ENCODE peak calls at places on chromosomes 1 and 21, in five cellular contexts. D is B cell, T is Daoy, K is endothelial cell, N is AML-193. B is an unnamed sample.

GRCh38 chr1:7229186-7229585 is 443.9 kb downstream of the CAMTA1 start:
- DNase-seq in D (no peak), T (no peak), K (no peak), N (no peak), B (no peak)

GRCh38 chr1:167161242-167161641 is 59.4 kb upstream of the POU2F1 start:
- DNase-seq in D (no peak), T (peak; percentile 62), K (no peak), N (no peak), B (no peak)

GRCh38 chr1:55580845-55581332 is 365.7 kb upstream of the USP24 start:
- DNase-seq in D (no peak), T (peak; percentile 23), K (no peak), N (no peak), B (no peak)

GRCh38 chr1:87329051-87329755 is 523 bp downstream of the LMO4 start:
- DNase-seq in D (peak; percentile 64), T (peak; percentile 72), K (peak; percentile 61), N (no peak), B (peak; percentile 17)

GRCh38 chr1:237179511-237179910 is 137.5 kb downstream of the RYR2 start:
- DNase-seq in D (no peak), T (no peak), K (no peak), N (no peak), B (no peak)

GRCh38 chr1:11708554-11709350 is 17.2 kb downstream of the DRAXIN start:
- DNase-seq in D (no peak), T (peak; percentile 39), K (no peak), N (no peak), B (no peak)

GRCh38 chr1:37926061-37926924 is 20.6 kb downstream of the INPP5B start:
- DNase-seq in D (no peak), T (no peak), K (no peak), N (no peak), B (no peak)

GRCh38 chr1:8284167-8284566 is 33.7 kb upstream of the SLC45A1 start:
- DNase-seq in D (no peak), T (no peak), K (no peak), N (no peak), B (no peak)

GRCh38 chr21:44793269-44794030 is 8.2 kb downstream of the UBE2G2 start:
- DNase-seq in D (peak; percentile 71), T (peak; percentile 65), K (peak; percentile 55), N (peak; percentile 45), B (no peak)

GRCh38 chr1:167247754-167248153 is 27.1 kb downstream of the POU2F1 start:
- DNase-seq in D (no peak), T (no peak), K (no peak), N (no peak), B (no peak)

GRCh38 chr1:156697481-156697880 is 7.9 kb downstream of the CRABP2 start:
- DNase-seq in D (no peak), T (no peak), K (no peak), N (no peak), B (no peak)

GRCh38 chr1:36905941-36906340 is 128.4 kb downstream of the GRIK3 start:
- DNase-seq in D (no peak), T (no peak), K (no peak), N (no peak), B (no peak)

GRCh38 chr1:17998889-17999288 is 108.7 kb upstream of the IGSF21 start:
- DNase-seq in D (no peak), T (no peak), K (no peak), N (no peak), B (no peak)

GRCh38 chr1:202241376-202242079 is 47.9 kb downstream of the LGR6 start:
- DNase-seq in D (no peak), T (peak; percentile 51), K (no peak), N (no peak), B (no peak)

GRCh38 chr1:221247050-221247449 is 367.8 kb downstream of the HLX start:
- DNase-seq in D (no peak), T (no peak), K (no peak), N (no peak), B (no peak)

GRCh38 chr21:39149008-39149407 is 34.2 kb downstream of the PSMG1 start:
- DNase-seq in D (no peak), T (no peak), K (no peak), N (no peak), B (no peak)

GRCh38 chr1:205351984-205352713 is 4.6 kb downstream of the KLHDC8A start:
- DNase-seq in D (no peak), T (peak; percentile 66), K (no peak), N (no peak), B (no peak)

GRCh38 chr1:239123243-239123642 is 263.1 kb upstream of the CHRM3 start:
- DNase-seq in D (no peak), T (no peak), K (no peak), N (no peak), B (no peak)

GRCh38 chr1:221397606-221398005 is 344.3 kb downstream of the DUSP10 start:
- DNase-seq in D (no peak), T (no peak), K (no peak), N (no peak), B (no peak)

GRCh38 chr1:221419513-221420088 is 322.3 kb downstream of the DUSP10 start:
- DNase-seq in D (no peak), T (peak; percentile 18), K (no peak), N (no peak), B (no peak)

GRCh38 chr1:54517536-54517935 is 30.5 kb upstream of the ACOT11 start:
- DNase-seq in D (no peak), T (no peak), K (no peak), N (no peak), B (no peak)

GRCh38 chr1:61979729-61980128 is 214.9 kb upstream of the L1TD1 start:
- DNase-seq in D (no peak), T (no peak), K (no peak), N (no peak), B (no peak)

GRCh38 chr1:60895167-60896124 is 186.9 kb upstream of the NFIA start:
- DNase-seq in D (no peak), T (no peak), K (no peak), N (no peak), B (no peak)

B was measured in activated naive CD4-positive, alpha-beta T cell.